ENCODE peak calls at places on chromosomes 6 and 20, in four cellular contexts. J is NCI-H748 treated with DMSO at 0.1 percent for 48 hours; T is stimulated activated CD4-positive, alpha-beta T cell treated with anti-CD3 and anti-CD28 coated beads, TNF-alpha, amount 100 ng/mL, for 48 hours; Y is RCC 7860. G is an unnamed sample.
A peak's percentile ranks its signal among the peaks of the same experiment; 100 is the strongest.

GRCh38 chr6:6823030-6823429 is 234.5 kb downstream of the LY86 start:
- DNase-seq in J (no peak), T (no peak), Y (no peak), G (no peak)

GRCh38 chr20:3080939-3081388 is 3.6 kb downstream of the AVP start:
- DNase-seq in J (no peak), T (no peak), Y (peak; percentile 34), G (no peak)

GRCh38 chr6:14381225-14381887 is 263.8 kb downstream of the CD83 start:
- DNase-seq in J (peak; percentile 100), T (no peak), Y (no peak), G (peak; percentile 80)

GRCh38 chr6:84652356-84653026 is 111.9 kb downstream of the TBX18 start:
- DNase-seq in J (no peak), T (no peak), Y (peak; percentile 84), G (no peak)

GRCh38 chr6:47004458-47004857 is 37.7 kb downstream of the ADGRF1 start:
- DNase-seq in J (no peak), T (no peak), Y (no peak), G (no peak)

GRCh38 chr6:54391577-54391976 is 83.3 kb downstream of the TINAG start:
- DNase-seq in J (no peak), T (no peak), Y (no peak), G (no peak)

GRCh38 chr6:111800468-111800760 is 72.8 kb downstream of the FYN start:
- DNase-seq in J (no peak), T (no peak), Y (no peak), G (no peak)

GRCh38 chr20:57361517-57361916 is 10.5 kb downstream of the RAE1 start:
- DNase-seq in J (no peak), T (no peak), Y (peak; percentile 41), G (no peak)

GRCh38 chr20:48831702-48832422 is 4.1 kb upstream of the PREX1 start:
- DNase-seq in J (no peak), T (no peak), Y (peak; percentile 71), G (no peak)

GRCh38 chr20:22449115-22449973 is 135.0 kb downstream of the FOXA2 start:
- DNase-seq in J (no peak), T (no peak), Y (peak; percentile 49), G (peak; percentile 78)

GRCh38 chr20:40797425-40797824 is 108.4 kb upstream of the MAFB start:
- DNase-seq in J (no peak), T (no peak), Y (no peak), G (no peak)

GRCh38 chr6:19287928-19288327 is 549.2 kb upstream of the ID4 start:
- DNase-seq in J (no peak), T (no peak), Y (no peak), G (no peak)

GRCh38 chr20:35253010-35253409 is 24.9 kb downstream of the MMP24OS start:
- DNase-seq in J (no peak), T (no peak), Y (no peak), G (no peak)

GRCh38 chr6:108167449-108167903 is 1.7 kb downstream of the NR2E1 start:
- DNase-seq in J (no peak), T (no peak), Y (no peak), G (no peak)

G was measured in NCI-H345.